ENCODE peak calls at places on chromosomes 6 and 20, in five cellular contexts. O is CD8-positive, alpha-beta T cell; G is heart left ventricle; X is A549; U is PC-3. M is an unnamed sample.

GRCh38 chr6:157954150-157955117 is 27.2 kb upstream of the SYNJ2 start:
- DNase-seq in O (no peak), X (no peak), G (no peak), U (peak), M (no peak)

GRCh38 chr6:78251930-78252329 is 599.1 kb downstream of the MEI4 start:
- DNase-seq in G (no peak), X (no peak), U (no peak), O (no peak), M (no peak)

GRCh38 chr6:2738373-2738979 is 12.2 kb downstream of the MYLK4 start:
- DNase-seq in X (peak), O (peak), U (peak), G (peak), M (peak)

GRCh38 chr6:136729832-136730231 is 62.4 kb downstream of the MAP3K5 start:
- DNase-seq in G (no peak), O (no peak), X (no peak), U (no peak), M (no peak)

GRCh38 chr6:147873826-147874225 is 365.3 kb downstream of the SAMD5 start:
- DNase-seq in G (no peak), O (no peak), U (no peak), X (no peak), M (no peak)

GRCh38 chr6:105898286-105898685 is 187.8 kb upstream of the PRDM1 start:
- DNase-seq in G (no peak), U (peak), X (no peak), O (no peak), M (no peak)

GRCh38 chr6:5050009-5050408 is 35.1 kb upstream of the PPP1R3G start:
- DNase-seq in X (no peak), U (no peak), O (no peak), G (no peak), M (no peak)

GRCh38 chr6:20769651-20770050 is 235.4 kb downstream of the CDKAL1 start:
- DNase-seq in U (no peak), O (no peak), G (no peak), X (no peak), M (no peak)

GRCh38 chr20:54194724-54195438 is 13.0 kb upstream of the PFDN4 start:
- DNase-seq in O (no peak), X (peak), U (peak), G (no peak), M (no peak)

GRCh38 chr6:156731436-156731835 is 45.7 kb upstream of the ARID1B start:
- DNase-seq in O (no peak), G (no peak), U (peak), X (no peak), M (no peak)

GRCh38 chr6:105272783-105273182 is 93.0 kb upstream of the POPDC3 start:
- DNase-seq in O (no peak), X (no peak), G (no peak), U (peak), M (no peak)

GRCh38 chr6:109991307-109992101 is 13.4 kb downstream of the GPR6 start:
- DNase-seq in U (no peak), X (no peak), G (no peak), O (no peak), M (no peak)

GRCh38 chr20:51769941-51770615 is 1.9 kb upstream of the ATP9A start:
- DNase-seq in U (no peak), G (no peak), O (no peak), X (no peak), M (no peak)

DNA sequence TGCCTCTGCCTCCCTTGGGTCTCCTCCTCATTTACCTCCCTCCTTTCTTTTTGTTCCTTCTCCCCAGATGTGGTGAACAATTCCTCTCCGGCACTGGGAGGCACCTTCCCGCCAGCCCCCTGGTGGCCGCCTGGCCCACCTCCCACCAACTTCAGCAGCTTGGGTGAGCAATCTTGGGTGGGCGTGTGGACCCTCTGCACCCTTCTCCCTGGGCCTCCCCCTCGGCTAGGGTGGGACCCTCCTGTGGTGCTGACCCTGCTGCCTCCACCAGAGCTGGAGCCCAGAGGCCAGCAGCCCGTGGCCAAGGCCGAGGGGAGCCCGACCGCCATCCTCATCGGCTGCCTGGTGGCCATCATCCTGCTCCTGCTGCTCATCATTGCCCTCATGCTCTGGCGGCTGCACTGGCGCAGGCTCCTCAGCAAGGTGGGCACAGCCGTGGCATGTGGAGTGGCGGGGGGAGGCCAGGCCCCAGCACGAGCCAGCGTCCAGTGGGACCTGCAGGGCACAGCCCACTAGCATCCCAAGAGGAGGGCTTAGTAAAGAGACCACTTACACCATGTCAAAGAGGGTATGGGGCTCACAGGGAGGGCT is 8.8 kb downstream of the DDR1 start:
- DNase-seq in X (no peak), G (no peak), O (no peak), U (no peak), M (no peak)
- TF ChIP-seq CTCF in X (no peak), G (no peak), O (no peak), U (peak), M (no peak)

DNA sequence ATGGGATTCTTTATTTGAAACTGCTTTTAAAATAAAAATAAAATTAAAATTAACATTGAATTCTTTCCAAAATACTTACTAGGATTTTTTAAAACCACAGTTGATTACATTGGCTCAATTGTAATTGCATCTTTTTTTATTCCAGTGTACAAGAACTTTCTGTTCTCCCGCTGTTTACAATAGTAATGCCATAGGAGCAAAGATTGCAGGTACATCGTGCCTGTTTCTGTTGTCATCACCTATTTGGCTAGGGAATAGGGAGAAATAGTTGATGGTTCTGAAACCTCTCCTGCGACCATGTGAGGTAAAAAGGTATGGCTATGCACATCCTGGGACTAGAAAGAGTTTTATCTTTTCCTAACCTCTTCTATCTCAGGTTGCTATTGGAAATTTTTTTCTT is 28.2 kb upstream of the RHAG start:
- DNase-seq in G (no peak), U (no peak), O (no peak), X (no peak), M (no peak)
- H3K27ac ChIP-seq in G (no peak), U (no peak), O (no peak), X (no peak), M (no peak)

GRCh38 chr6:68040780-68041179 is 594.3 kb upstream of the ADGRB3 start:
- DNase-seq in G (no peak), O (no peak), U (no peak), X (no peak), M (no peak)
- H3K4me3 ChIP-seq in G (peak), O (no peak), U (no peak), X (no peak), M (peak)

GRCh38 chr6:159169193-159169555 is at the start of gene FNDC1:
- DNase-seq in U (no peak), O (no peak), G (peak), X (peak), M (no peak)
- TF ChIP-seq CTCF in U (no peak), O (no peak), G (no peak), X (peak), M (no peak)

GRCh38 chr6:25959890-25960531 is 2.6 kb upstream of the TRIM38 start:
- DNase-seq in U (no peak), O (no peak), G (no peak), X (no peak), M (no peak)

GRCh38 chr6:25962368-25963127 is at the start of gene TRIM38:
- DNase-seq in U (peak), O (peak), G (peak), X (peak), M (no peak)

GRCh38 chr6:25963426-25964123 is 973 bp downstream of the TRIM38 start:
- DNase-seq in G (no peak), U (peak), X (no peak), O (no peak), M (no peak)

GRCh38 chr6:25960689-25961088 is 1.9 kb upstream of the TRIM38 start:
- DNase-seq in U (no peak), X (no peak), O (no peak), G (no peak), M (no peak)

DNA sequence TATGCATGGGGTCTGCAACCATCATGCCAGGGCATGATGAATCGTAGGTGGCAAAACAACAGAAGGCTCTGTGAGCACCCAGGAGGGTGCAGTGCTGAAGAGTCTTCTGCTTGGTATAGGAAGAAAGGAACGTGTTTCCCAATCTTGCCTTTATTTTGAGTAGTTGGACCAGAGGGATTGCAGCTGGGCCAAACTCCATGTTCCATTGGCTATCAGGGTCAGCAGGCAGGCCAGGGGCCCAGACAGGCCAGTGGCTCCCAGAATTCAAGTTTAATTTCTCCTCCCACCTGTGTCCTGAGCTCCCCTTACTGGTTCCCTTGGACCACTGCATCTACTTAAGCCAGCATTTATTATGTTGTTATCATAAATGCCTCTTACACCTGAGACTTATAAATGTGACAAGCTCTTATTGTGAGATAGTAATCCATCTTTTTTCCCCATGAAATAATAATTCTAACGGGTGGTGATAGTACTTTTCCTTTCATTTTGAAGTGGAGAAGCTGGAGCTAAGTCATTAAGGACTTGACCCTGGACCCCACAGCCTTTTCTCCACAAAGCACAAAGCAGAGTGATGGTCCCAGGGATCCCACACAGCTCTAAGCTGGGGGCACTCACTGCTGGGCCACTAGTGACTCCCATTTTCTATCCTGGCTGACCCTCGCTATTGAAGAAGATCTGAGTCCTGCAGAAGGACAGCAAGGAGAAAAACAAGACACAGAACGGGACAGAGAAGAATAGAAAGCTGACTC is 809 bp upstream of the TRIM38 start:
- DNase-seq in G (no peak), X (peak), O (no peak), U (no peak), M (no peak)
- H3K27ac ChIP-seq in G (peak), X (peak), O (peak), U (peak), M (peak)

GRCh38 chr20:63006611-63007471 is at the start of gene BHLHE23:
- DNase-seq in O (no peak), G (no peak), U (no peak), X (no peak), M (no peak)
- H3K4me3 ChIP-seq in O (peak), G (peak), U (no peak), X (peak), M (no peak)

GRCh38 chr6:118625833-118626232 is 25.6 kb downstream of the CEP85L start:
- DNase-seq in G (no peak), O (no peak), U (no peak), X (no peak), M (no peak)
- TF ChIP-seq CTCF in G (no peak), O (no peak), U (no peak), X (no peak), M (no peak)

GRCh38 chr6:10401004-10401536 is 13.8 kb downstream of the TFAP2A start:
- DNase-seq in O (no peak), U (no peak), G (no peak), X (no peak), M (no peak)
- H3K27ac ChIP-seq in O (no peak), U (peak), G (no peak), X (peak), M (no peak)

DNA sequence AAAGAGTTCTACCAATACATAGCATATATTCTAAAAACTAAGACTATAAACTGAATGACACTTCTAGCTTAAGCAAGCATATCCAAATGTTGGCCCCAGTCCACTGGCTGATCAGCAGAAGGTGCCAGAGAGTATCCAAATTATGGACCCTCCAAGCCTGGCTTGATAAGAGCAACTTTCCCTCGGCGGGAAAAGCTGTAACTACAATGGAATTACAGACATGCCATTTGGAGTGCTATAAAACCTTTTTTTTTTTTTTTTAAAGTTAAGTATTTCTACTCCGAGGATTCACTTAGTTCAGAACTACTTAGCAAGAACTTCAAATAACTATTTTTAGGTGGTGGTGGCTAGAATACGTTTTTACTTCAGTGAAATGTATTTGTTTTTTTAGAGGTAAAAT is 94.6 kb downstream of the EPB41L2 start:
- DNase-seq in O (no peak), U (no peak), G (no peak), X (no peak), M (no peak)
- H3K4me3 ChIP-seq in O (no peak), U (no peak), G (peak), X (no peak), M (peak)

GRCh38 chr6:24692003-24692402 is 25.1 kb downstream of the ACOT13 start:
- DNase-seq in U (no peak), O (no peak), X (no peak), G (no peak), M (no peak)
- TF ChIP-seq CTCF in U (no peak), O (no peak), X (no peak), G (no peak), M (no peak)

M was measured in dorsolateral prefrontal cortex.